ENCODE peak calls at places on chromosomes 2 and 18, in six cellular contexts. Q is ovary, B is IMR-90, Y is thyroid gland, Z is A549, U is mucosa of descending colon. V is an unnamed sample.

GRCh38 chr2:97726311-97727064 is 13.1 kb downstream of the ZAP70 start:
- DNase-seq in Q (no peak), B (peak), Y (no peak), Z (no peak), U (no peak), V (no peak)

GRCh38 chr2:180048256-180048655 is 41.2 kb upstream of the CWC22 start:
- DNase-seq in Q (no peak), B (no peak), Y (no peak), Z (no peak), U (no peak), V (no peak)

GRCh38 chr18:45084207-45084606 is 403.5 kb downstream of the SETBP1 start:
- DNase-seq in Q (no peak), B (no peak), Y (no peak), Z (no peak), U (no peak), V (no peak)

GRCh38 chr2:54666741-54667639 is 56.5 kb upstream of the EML6 start:
- DNase-seq in Q (peak), B (peak), Y (peak), Z (no peak), U (no peak), V (no peak)

GRCh38 chr2:15872854-15873253 is 67.5 kb upstream of the MYCN start:
- DNase-seq in Q (no peak), B (no peak), Y (no peak), Z (no peak), U (no peak), V (no peak)

GRCh38 chr2:140555701-140556100 is 1575.1 kb downstream of the LRP1B start:
- DNase-seq in Q (no peak), B (no peak), Y (no peak), Z (no peak), U (no peak), V (no peak)

GRCh38 chr2:162069200-162069910 is 4.7 kb downstream of the DPP4 start:
- DNase-seq in Q (no peak), B (peak), Y (no peak), Z (no peak), U (no peak), V (no peak)

GRCh38 chr2:158828378-158829136 is 33.4 kb downstream of the DAPL1 start:
- DNase-seq in Q (no peak), B (peak), Y (no peak), Z (no peak), U (no peak), V (no peak)

GRCh38 chr2:25078171-25079049 is 36.5 kb downstream of the EFR3B start:
- DNase-seq in Q (no peak), B (peak), Y (peak), Z (peak), U (no peak), V (no peak)

GRCh38 chr2:134138115-134138514 is 115.8 kb upstream of the MGAT5 start:
- DNase-seq in Q (no peak), B (peak), Y (no peak), Z (no peak), U (no peak), V (no peak)

GRCh38 chr2:239689985-239690384 is 289.2 kb upstream of the HDAC4 start:
- DNase-seq in Q (no peak), B (no peak), Y (no peak), Z (no peak), U (no peak), V (no peak)

GRCh38 chr2:59899692-59900091 is 653.8 kb downstream of the BCL11A start:
- DNase-seq in Q (no peak), B (no peak), Y (peak), Z (no peak), U (no peak), V (no peak)

GRCh38 chr2:202290970-202291369 is 25.4 kb downstream of the NOP58 start:
- DNase-seq in Q (no peak), B (peak), Y (no peak), Z (no peak), U (no peak), V (no peak)

GRCh38 chr18:7548721-7549120 is 18.4 kb upstream of the PTPRM start:
- DNase-seq in Q (no peak), B (no peak), Y (no peak), Z (no peak), U (no peak), V (no peak)

GRCh38 chr2:52117299-52117698 is 1085.4 kb upstream of the NRXN1 start:
- DNase-seq in Q (no peak), B (peak), Y (no peak), Z (no peak), U (no peak), V (no peak)

GRCh38 chr2:122480381-122481243 is 725.2 kb downstream of the TSN start:
- DNase-seq in Q (no peak), B (no peak), Y (no peak), Z (no peak), U (no peak), V (no peak)

GRCh38 chr2:44120428-44120827 is 48.2 kb upstream of the PPM1B start:
- DNase-seq in Q (no peak), B (peak), Y (no peak), Z (no peak), U (no peak), V (no peak)

GRCh38 chr2:27860111-27860510 is 30.1 kb downstream of the RBKS start:
- DNase-seq in Q (no peak), B (peak), Y (no peak), Z (peak), U (no peak), V (no peak)

GRCh38 chr2:160427629-160428424 is 65.8 kb downstream of the RBMS1 start:
- DNase-seq in Q (no peak), B (peak), Y (no peak), Z (no peak), U (no peak), V (no peak)

GRCh38 chr2:69340101-69340775 is 46.8 kb downstream of the GFPT1 start:
- DNase-seq in Q (no peak), B (peak), Y (no peak), Z (no peak), U (no peak), V (no peak)

GRCh38 chr2:234309431-234309830 is 187.4 kb downstream of the ARL4C start:
- DNase-seq in Q (no peak), B (no peak), Y (no peak), Z (no peak), U (no peak), V (no peak)

DNA sequence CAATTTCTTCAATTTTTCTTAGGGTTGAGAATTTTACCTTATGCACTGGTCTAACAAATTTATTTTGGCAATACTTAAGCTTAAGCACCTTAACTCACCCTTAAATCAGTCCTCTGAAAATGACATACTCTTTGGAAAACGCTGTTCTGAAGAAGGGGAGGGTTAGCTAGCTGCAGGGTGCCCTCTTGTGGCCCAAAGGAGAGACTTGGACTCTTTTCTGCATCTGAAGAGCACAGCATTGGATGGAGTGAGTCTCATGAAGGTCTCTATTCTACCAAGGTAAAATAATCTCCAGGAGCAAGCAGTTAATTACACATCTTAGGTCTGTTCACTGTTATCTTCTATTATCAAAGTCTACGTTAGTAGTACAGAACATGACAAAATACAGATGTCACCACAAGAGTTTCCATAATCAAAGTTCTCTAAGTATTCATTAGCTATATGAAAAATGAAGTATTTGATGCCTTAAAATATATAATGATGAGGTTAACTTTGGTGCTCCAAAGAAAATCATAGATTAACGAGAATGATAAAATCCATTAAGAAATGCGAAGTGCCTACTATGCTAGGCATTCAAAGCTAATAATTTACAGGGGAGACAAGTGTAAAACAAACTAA is 24.4 kb downstream of the PUM2 start:
- DNase-seq in Q (no peak), B (peak), Y (peak), Z (peak), U (no peak), V (no peak)
- TF ChIP-seq CTCF in Q (peak), B (peak), Y (peak), Z (peak), U (peak), V (peak)

DNA sequence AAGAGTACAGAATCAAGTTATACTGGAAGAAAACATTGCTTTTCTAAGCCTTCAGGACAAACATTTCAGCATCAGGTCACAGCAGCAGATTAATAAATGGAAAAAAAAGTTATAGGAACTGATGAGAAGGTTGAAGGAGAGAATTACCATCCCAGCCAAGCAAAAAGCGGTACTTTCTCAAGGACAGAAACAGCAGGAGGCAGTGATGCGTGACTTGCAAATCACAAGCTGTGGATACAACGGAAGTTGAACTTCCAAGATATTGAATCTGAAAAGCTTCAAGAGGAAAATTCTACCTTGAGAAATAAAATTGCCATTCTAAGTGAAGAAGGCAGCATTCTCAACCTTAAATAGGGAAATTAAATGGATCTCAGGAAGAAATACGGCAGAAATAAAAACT is 18.5 kb upstream of the SERPINB12 start:
- DNase-seq in Q (no peak), B (peak), Y (peak), Z (no peak), U (no peak), V (no peak)
- TF ChIP-seq CTCF in Q (no peak), B (no peak), Y (no peak), Z (no peak), U (no peak), V (no peak)

GRCh38 chr2:232592687-232593407 is 40.6 kb upstream of the EFHD1 start:
- DNase-seq in Q (no peak), B (peak), Y (no peak), Z (peak), U (peak), V (no peak)
- TF ChIP-seq CTCF in Q (no peak), B (no peak), Y (no peak), Z (no peak), U (no peak), V (no peak)

GRCh38 chr2:152335016-152335850 is at the start of gene FMNL2:
- DNase-seq in Q (peak), B (peak), Y (peak), Z (peak), U (peak), V (peak)
- TF ChIP-seq CTCF in Q (no peak), B (no peak), Y (no peak), Z (no peak), U (no peak), V (peak)

GRCh38 chr2:171568085-171568484 is 45.8 kb downstream of the CYBRD1 start:
- DNase-seq in Q (no peak), B (no peak), Y (no peak), Z (no peak), U (no peak), V (no peak)
- TF ChIP-seq CTCF in Q (no peak), B (no peak), Y (no peak), Z (no peak), U (no peak), V (peak)

GRCh38 chr2:174158003-174158402 is 90.3 kb downstream of the OLA1 start:
- DNase-seq in Q (no peak), B (no peak), Y (peak), Z (peak), U (no peak), V (no peak)
- TF ChIP-seq CTCF in Q (no peak), B (no peak), Y (peak), Z (peak), U (no peak), V (peak)

GRCh38 chr2:181178823-181179412 is 198.5 kb downstream of the UBE2E3 start:
- DNase-seq in Q (no peak), B (no peak), Y (no peak), Z (peak), U (no peak), V (no peak)
- TF ChIP-seq CTCF in Q (no peak), B (peak), Y (no peak), Z (no peak), U (no peak), V (peak)

DNA sequence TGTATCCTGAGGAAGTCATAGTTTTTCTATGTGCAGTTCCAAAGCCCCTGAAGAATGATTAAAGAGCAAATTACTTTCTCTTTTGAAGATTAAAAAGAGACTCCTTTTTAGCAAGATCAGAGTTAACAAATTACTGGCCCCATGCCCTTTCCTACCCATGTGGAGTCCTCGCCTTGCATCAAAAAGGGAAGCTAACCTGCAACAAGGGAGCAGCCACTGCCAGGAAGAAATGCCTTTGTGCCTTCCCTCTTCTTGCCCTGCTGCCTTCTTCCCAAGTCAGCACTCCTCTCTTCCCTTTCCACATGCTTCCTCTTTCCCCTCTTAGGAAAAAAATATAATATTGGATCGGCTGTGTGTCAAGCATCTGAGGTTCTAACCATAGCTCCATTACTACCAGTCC is 37.1 kb upstream of the CYP1B1 start:
- DNase-seq in Q (no peak), B (no peak), Y (no peak), Z (no peak), U (no peak), V (no peak)
- TF ChIP-seq CTCF in Q (no peak), B (no peak), Y (no peak), Z (no peak), U (no peak), V (no peak)

GRCh38 chr2:237923507-237924163 is 43.2 kb upstream of the UBE2F start:
- DNase-seq in Q (peak), B (peak), Y (peak), Z (peak), U (peak), V (peak)
- TF ChIP-seq CTCF in Q (peak), B (peak), Y (peak), Z (peak), U (peak), V (peak)

DNA sequence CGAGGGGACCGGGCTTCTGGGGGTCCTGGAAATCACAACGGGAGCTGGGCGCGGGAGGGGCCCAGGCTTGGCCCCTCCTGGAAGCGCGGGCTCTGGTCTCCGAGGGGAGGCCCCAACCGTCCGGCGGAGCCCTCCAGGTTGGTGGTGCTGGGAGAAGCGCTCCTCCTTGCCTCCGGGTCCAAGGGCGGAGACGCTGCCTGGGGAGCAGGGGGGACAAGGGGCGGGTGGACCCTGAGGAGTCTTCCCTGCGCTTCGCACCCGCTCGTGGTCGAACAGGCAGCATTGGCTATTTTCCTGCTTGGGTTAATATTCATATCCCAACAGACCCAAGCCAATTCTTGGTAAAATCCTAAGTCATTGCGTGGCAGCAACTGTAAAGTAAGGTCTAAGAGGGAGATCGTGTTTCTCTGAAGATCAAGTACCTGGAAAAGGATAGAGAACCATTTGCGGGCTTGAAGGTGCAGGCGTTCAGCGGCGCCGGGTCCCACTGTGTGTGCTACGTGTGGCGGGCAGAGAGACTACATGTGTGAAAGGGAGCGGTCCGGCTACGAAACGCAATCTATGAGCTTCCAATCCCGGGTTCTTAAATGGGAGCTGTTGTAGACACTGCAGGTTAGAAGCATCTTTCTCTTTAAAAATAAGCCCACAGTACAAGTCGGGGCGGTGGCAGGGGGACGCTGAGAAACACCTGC is 805 bp downstream of the CIDEA start:
- DNase-seq in Q (no peak), B (no peak), Y (no peak), Z (no peak), U (no peak), V (no peak)
- TF ChIP-seq CTCF in Q (no peak), B (no peak), Y (no peak), Z (no peak), U (no peak), V (no peak)